ENCODE peak calls at places on chromosomes 4 and X, in six cellular contexts. M is mesenchymal stem cell, R is H9, D is IMR-90, P is neuronal stem cell, H is H1. Y is an unnamed sample.

GRCh38 chr4:82429728-82430192 is 502 bp downstream of the HNRNPDL start:
- DNase-seq in M (no peak), R (no peak), D (no peak), P (no peak), H (no peak), Y (no peak)

GRCh38 chr4:33606951-33607350 is 2637.4 kb downstream of the ARAP2 start:
- DNase-seq in M (no peak), R (no peak), D (no peak), P (no peak), H (no peak), Y (no peak)

GRCh38 chrX:40952855-40953254 is 132.4 kb upstream of the USP9X start:
- DNase-seq in M (peak), R (no peak), D (peak), P (no peak), H (no peak), Y (no peak)

GRCh38 chr4:182179105-182179504 is 64.1 kb upstream of the TENM3 start:
- DNase-seq in M (no peak), R (no peak), D (peak), P (peak), H (no peak), Y (no peak)

GRCh38 chr4:2249526-2249991 is 7.6 kb upstream of the HAUS3 start:
- DNase-seq in M (no peak), R (no peak), D (no peak), P (no peak), H (no peak), Y (no peak)

GRCh38 chr4:110484029-110484428 is 8.1 kb downstream of the ENPEP start:
- DNase-seq in M (no peak), R (no peak), D (no peak), P (no peak), H (no peak), Y (no peak)

GRCh38 chr4:116070283-116070682 is 956.9 kb upstream of the NDST4 start:
- DNase-seq in M (peak), R (no peak), D (no peak), P (no peak), H (no peak), Y (no peak)

GRCh38 chr4:175705407-175705806 is 106.7 kb downstream of the GPM6A start:
- DNase-seq in M (no peak), R (peak), D (no peak), P (peak), H (peak), Y (no peak)

GRCh38 chr4:74933562-74934015 is 673 bp downstream of the PARM1 start:
- DNase-seq in M (peak), R (peak), D (no peak), P (no peak), H (no peak), Y (no peak)

GRCh38 chr4:21205821-21206531 is 505.7 kb downstream of the PACRGL start:
- DNase-seq in M (no peak), R (no peak), D (no peak), P (no peak), H (no peak), Y (no peak)

GRCh38 chr4:21209854-21210253 is 509.6 kb downstream of the PACRGL start:
- DNase-seq in M (peak), R (no peak), D (no peak), P (no peak), H (no peak), Y (no peak)

GRCh38 chr4:21211836-21212235 is 511.6 kb downstream of the PACRGL start:
- DNase-seq in M (no peak), R (no peak), D (no peak), P (no peak), H (no peak), Y (no peak)
- H3K23ac ChIP-seq in M (no peak), R (no peak), D (no peak), P (no peak), H (no peak), Y (no peak)

GRCh38 chr4:59122626-59123025 is 2012.4 kb upstream of the IGFBP7 start:
- DNase-seq in M (peak), R (no peak), D (no peak), P (no peak), H (no peak), Y (no peak)

GRCh38 chr4:59126159-59126558 is 2016.0 kb upstream of the IGFBP7 start:
- DNase-seq in M (no peak), R (no peak), D (no peak), P (no peak), H (no peak), Y (no peak)

DNA sequence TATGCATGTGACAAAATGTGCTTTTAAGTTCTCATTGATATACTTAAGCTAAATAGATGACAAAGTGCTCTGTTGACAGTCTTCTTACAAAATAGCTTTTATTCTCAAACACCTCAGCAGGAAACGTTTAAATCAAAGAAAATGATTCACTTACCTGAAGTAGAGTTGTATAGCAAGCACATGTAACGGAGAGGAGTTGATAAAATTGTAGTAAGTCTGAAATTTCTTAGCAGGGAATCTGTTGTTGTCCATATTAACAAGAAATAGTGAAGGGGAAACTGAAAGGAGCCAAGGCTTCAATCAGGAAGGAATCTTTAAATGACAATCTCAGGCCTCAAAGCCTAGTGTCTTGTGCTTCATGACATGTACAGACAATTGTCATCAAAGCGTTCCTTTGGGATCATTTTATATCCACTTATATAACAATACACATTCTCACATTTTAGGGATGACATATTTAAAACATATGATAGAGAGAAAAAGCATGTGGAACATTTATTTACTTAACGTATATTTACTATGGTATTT is 2010.2 kb upstream of the IGFBP7 start:
- DNase-seq in M (no peak), R (no peak), D (no peak), P (no peak), H (no peak), Y (no peak)
- H3K14ac ChIP-seq in M (no peak), R (no peak), D (no peak), P (no peak), H (no peak), Y (no peak)

GRCh38 chr4:186726150-186726439 is 2.4 kb upstream of the FAT1 start:
- DNase-seq in M (no peak), R (no peak), D (no peak), P (no peak), H (no peak), Y (no peak)

GRCh38 chr4:186723207-186724047 is at the start of gene FAT1:
- DNase-seq in M (peak), R (peak), D (peak), P (peak), H (peak), Y (peak)

GRCh38 chr4:186725422-186726149 is 1.9 kb upstream of the FAT1 start:
- DNase-seq in M (peak), R (peak), D (peak), P (peak), H (peak), Y (peak)

GRCh38 chr4:186724048-186724860 is 598 bp upstream of the FAT1 start:
- DNase-seq in M (peak), R (peak), D (peak), P (peak), H (peak), Y (peak)

GRCh38 chr4:186724861-186725419 is 1.3 kb upstream of the FAT1 start:
- DNase-seq in M (peak), R (no peak), D (peak), P (no peak), H (no peak), Y (no peak)
- H3K4ac ChIP-seq in M (peak), R (no peak), D (peak), P (no peak), H (peak), Y (peak)

GRCh38 chr4:72567821-72568620 is 1.0 kb downstream of the ADAMTS3 start:
- DNase-seq in M (peak), R (peak), D (peak), P (peak), H (peak), Y (peak)
- H3K23ac ChIP-seq in M (no peak), R (no peak), D (peak), P (no peak), H (no peak), Y (no peak)